ENCODE peak calls at places on chromosomes 7 and 10, in six cellular contexts. M, F, U, Z, O and T are unnamed samples.

GRCh38 chr7:22255834-22256233 is 101.1 kb downstream of the RAPGEF5 start:
- DNase-seq in F (no peak), Z (no peak), U (no peak), O (no peak), M (no peak), T (no peak)

GRCh38 chr10:28624351-28624750 is 53.0 kb upstream of the BAMBI start:
- DNase-seq in O (no peak), U (no peak), M (no peak), F (no peak), Z (no peak), T (no peak)

GRCh38 chr10:63376560-63377304 is 89.0 kb downstream of the JMJD1C start:
- DNase-seq in F (peak; percentile 60), Z (no peak), O (peak; percentile 89), M (no peak), U (no peak), T (peak; percentile 72)

GRCh38 chr7:151964951-151965350 is 8.7 kb downstream of the GALNTL5 start:
- DNase-seq in F (no peak), M (no peak), U (no peak), Z (no peak), O (no peak), T (no peak)

GRCh38 chr10:87712913-87713616 is 53.4 kb downstream of the PAPSS2 start:
- DNase-seq in F (no peak), O (no peak), Z (no peak), U (no peak), M (no peak), T (no peak)

GRCh38 chr10:94963901-94964300 is 25.4 kb downstream of the CYP2C9 start:
- DNase-seq in O (peak; percentile 67), U (peak; percentile 38), Z (peak; percentile 48), F (peak; percentile 13), M (peak; percentile 68), T (peak; percentile 25)

GRCh38 chr10:69703766-69704191 is 73.7 kb downstream of the FAM241B start:
- DNase-seq in U (no peak), Z (no peak), M (no peak), O (peak; percentile 93), F (peak; percentile 96), T (peak; percentile 100)

GRCh38 chr10:97138174-97138573 is 47.6 kb downstream of the SLIT1 start:
- DNase-seq in M (no peak), O (peak; percentile 43), Z (no peak), U (peak; percentile 61), F (no peak), T (no peak)

GRCh38 chr7:157425137-157425731 is 88.4 kb downstream of the DNAJB6 start:
- DNase-seq in U (peak; percentile 45), Z (no peak), M (no peak), O (no peak), F (no peak), T (no peak)

GRCh38 chr7:146176790-146177189 is 60.2 kb downstream of the CNTNAP2 start:
- DNase-seq in M (peak; percentile 26), F (no peak), O (no peak), Z (no peak), U (no peak), T (no peak)

GRCh38 chr7:13106513-13106912 is 419.1 kb downstream of the ARL4A start:
- DNase-seq in O (no peak), Z (no peak), M (no peak), U (no peak), F (no peak), T (no peak)

GRCh38 chr7:141550694-141551079 is 523 bp upstream of the AGK start:
- DNase-seq in F (no peak), M (no peak), O (no peak), Z (peak; percentile 51), U (peak; percentile 34), T (no peak)

GRCh38 chr7:43179393-43179792 is 66.9 kb downstream of the HECW1 start:
- DNase-seq in F (no peak), M (no peak), O (no peak), U (no peak), Z (no peak), T (no peak)

GRCh38 chr10:78385599-78385998 is 351.9 kb downstream of the RPS24 start:
- DNase-seq in O (no peak), Z (no peak), F (no peak), M (no peak), U (no peak), T (no peak)

GRCh38 chr10:114350751-114351150 is 53.6 kb downstream of the AFAP1L2 start:
- DNase-seq in M (peak; percentile 91), O (peak; percentile 64), Z (no peak), U (no peak), F (no peak), T (no peak)

GRCh38 chr10:2928219-2928840 is 139.0 kb upstream of the PFKP start:
- DNase-seq in O (peak; percentile 79), Z (peak; percentile 95), F (peak; percentile 64), U (peak; percentile 82), M (peak; percentile 74), T (peak; percentile 64)

GRCh38 chr7:23524473-23524872 is 7.3 kb downstream of the TRA2A start:
- DNase-seq in O (no peak), U (no peak), F (no peak), M (no peak), Z (no peak), T (no peak)

GRCh38 chr7:149362696-149363095 is 98.2 kb downstream of the ZNF777 start:
- DNase-seq in Z (no peak), O (no peak), M (no peak), F (no peak), U (no peak), T (no peak)

GRCh38 chr7:82163586-82163985 is 280.0 kb downstream of the CACNA2D1 start:
- DNase-seq in F (no peak), O (no peak), Z (no peak), M (no peak), U (no peak), T (no peak)

GRCh38 chr7:46559194-46559576 is 638.1 kb upstream of the IGFBP3 start:
- DNase-seq in Z (no peak), M (no peak), U (no peak), O (peak; percentile 7), F (peak; percentile 83), T (peak; percentile 84)

GRCh38 chr7:34296663-34297062 is 361.4 kb upstream of the NPSR1 start:
- DNase-seq in U (no peak), F (peak; percentile 44), O (peak; percentile 61), M (no peak), Z (no peak), T (peak; percentile 33)

GRCh38 chr10:112259688-112260087 is 23.5 kb upstream of the TECTB start:
- DNase-seq in Z (no peak), M (no peak), F (no peak), U (no peak), O (no peak), T (no peak)

GRCh38 chr10:131099028-131099427 is 212.5 kb downstream of the TCERG1L start:
- DNase-seq in U (no peak), O (peak; percentile 99), F (no peak), M (no peak), Z (no peak), T (no peak)

DNA sequence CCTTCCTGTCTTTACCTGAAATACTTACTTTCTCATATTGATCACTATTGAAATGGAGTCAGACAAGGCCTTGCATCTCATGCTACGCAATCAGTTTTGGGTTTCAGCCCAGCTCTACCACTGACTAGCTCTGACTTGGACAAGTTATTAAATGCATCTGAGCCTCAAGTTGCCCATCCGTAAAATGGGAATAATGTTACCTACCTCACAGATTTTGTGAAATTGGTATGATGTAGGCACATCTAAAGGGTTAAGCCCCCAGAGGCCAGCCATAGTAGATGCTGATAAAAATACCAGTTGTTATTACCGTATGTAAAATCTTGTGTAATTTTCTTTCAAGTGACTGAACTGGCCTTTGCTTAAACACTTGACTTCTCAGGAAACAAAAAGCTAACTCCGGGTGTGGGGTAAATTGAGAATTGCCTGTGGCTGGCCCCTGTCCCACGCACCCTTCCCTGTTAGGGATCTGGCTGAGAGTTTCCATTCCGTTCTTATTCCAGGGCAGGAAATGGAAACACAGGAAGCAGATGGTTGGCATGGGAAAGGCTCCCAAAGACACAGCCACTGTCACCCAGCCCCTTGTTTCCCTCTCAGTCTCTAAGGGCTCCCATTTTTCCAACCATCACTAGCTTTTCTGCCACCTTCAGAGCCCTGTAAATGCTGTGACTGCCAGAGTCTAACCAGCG is 7.6 kb downstream of the DUSP5 start:
- DNase-seq in F (no peak), M (no peak), O (no peak), U (no peak), Z (no peak), T (no peak)
- H3K4ac ChIP-seq in F (no peak overlapping the region), M (no peak overlapping the region), O (no peak overlapping the region), U (no peak overlapping the region), Z (no peak overlapping the region), T (no peak overlapping the region)

GRCh38 chr7:121587454-121587853 is 191.3 kb upstream of the FAM3C start:
- DNase-seq in F (no peak), Z (no peak), O (no peak), U (no peak), M (no peak), T (no peak)
- H2AFZ ChIP-seq in F (no peak overlapping the region), Z (peak overlapping the region; percentile 1), O (no peak overlapping the region), U (no peak overlapping the region), M (peak overlapping the region; percentile 80), T (no peak overlapping the region)

DNA sequence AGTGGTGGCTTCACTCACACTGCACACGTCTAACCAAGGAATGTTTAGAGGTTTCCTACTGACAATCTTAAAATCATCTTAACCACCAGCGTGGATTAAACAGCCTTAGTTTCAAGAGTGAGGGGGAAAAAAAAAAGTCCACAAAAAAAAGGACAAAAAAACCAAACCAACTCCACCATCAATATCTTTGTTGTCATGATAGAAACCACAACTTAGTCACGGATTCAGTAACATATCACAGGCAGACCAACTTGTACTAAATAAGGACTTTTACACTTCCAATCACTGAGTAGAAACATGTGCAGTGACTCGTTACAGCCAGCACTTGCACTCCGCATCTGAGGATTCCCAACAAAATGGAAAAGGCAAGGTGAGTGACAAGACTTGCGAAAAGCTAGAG is 46.5 kb downstream of the FAM171A1 start:
- DNase-seq in U (no peak), F (no peak), M (no peak), O (no peak), Z (no peak), T (peak; percentile 67)
- H3K4me2 ChIP-seq in U (no peak overlapping the region), F (no peak overlapping the region), M (no peak overlapping the region), O (no peak overlapping the region), Z (no peak overlapping the region), T (no peak overlapping the region)

DNA sequence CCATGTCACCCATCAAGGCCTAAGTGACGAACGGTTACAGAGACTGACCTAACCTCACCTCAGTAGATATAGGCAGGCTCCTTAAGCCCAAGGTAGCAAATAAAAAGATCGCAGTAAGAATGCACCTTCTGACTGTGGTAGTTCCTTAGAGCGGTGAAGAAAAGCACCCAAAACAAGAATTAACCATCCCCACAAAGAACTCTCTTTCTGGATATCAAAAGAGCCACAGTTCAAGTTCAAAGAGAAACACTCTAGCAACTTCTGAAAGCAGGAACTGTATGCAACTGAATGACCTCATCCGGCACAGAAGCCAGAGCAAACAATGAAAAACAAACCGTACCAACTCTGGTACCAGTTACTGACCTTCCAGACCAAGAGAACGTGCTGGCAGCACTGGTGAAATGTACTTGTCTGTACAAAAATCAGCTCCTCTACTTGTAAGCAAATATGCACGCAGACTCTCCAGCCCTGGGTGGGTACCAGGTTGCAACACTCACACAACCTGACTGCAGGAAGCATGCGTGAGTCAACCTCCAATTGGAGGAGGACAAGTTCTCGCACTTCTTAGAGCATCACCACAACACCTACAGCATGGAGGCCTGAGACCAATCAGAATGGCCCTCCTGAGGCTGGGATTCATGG is 202.7 kb downstream of the FAM107B start:
- DNase-seq in U (peak; percentile 23), Z (no peak), F (peak; percentile 59), M (no peak), O (peak; percentile 38), T (peak; percentile 45)
- H3K4ac ChIP-seq in U (no peak overlapping the region), Z (no peak overlapping the region), F (peak overlapping the region; percentile 27), M (no peak overlapping the region), O (no peak overlapping the region), T (no peak overlapping the region)